ENCODE peak calls at places on chromosomes 11 and 22, in seven cellular contexts. One of them, this sample, is unnamed.

GRCh38 chr22:27801197-27801615 is 350 bp downstream of the MN1 start:
- DNase-seq in RWPE1: peak
- DNase-seq in GOT3: no peak
- DNase-seq in KBM-7: peak
- DNase-seq in neural crest cell: peak
- DNase-seq in heart right ventricle: peak
- DNase-seq in pons: no peak
- DNase-seq in this sample: peak

GRCh38 chr22:24424001-24424900 is 3.1 kb upstream of the ADORA2A start:
- DNase-seq in RWPE1: no peak
- DNase-seq in GOT3: no peak
- DNase-seq in KBM-7: no peak
- DNase-seq in neural crest cell: no peak
- DNase-seq in heart right ventricle: no peak
- DNase-seq in pons: no peak
- DNase-seq in this sample: peak

GRCh38 chr11:57300785-57301184 is 24.0 kb downstream of the TNKS1BP1 start:
- DNase-seq in RWPE1: no peak
- DNase-seq in GOT3: no peak
- DNase-seq in KBM-7: no peak
- DNase-seq in neural crest cell: no peak
- DNase-seq in heart right ventricle: no peak
- DNase-seq in pons: no peak
- DNase-seq in this sample: no peak

GRCh38 chr22:19631899-19632670 is 82.2 kb upstream of the SEPTIN5 start:
- DNase-seq in RWPE1: peak
- DNase-seq in GOT3: no peak
- DNase-seq in KBM-7: peak
- DNase-seq in neural crest cell: peak
- DNase-seq in heart right ventricle: no peak
- DNase-seq in pons: no peak
- DNase-seq in this sample: no peak

GRCh38 chr11:62169448-62169847 is 20.6 kb upstream of the SCGB1D1 start:
- DNase-seq in RWPE1: no peak
- DNase-seq in GOT3: no peak
- DNase-seq in KBM-7: no peak
- DNase-seq in neural crest cell: no peak
- DNase-seq in heart right ventricle: no peak
- DNase-seq in pons: no peak
- DNase-seq in this sample: no peak

GRCh38 chr11:32148824-32149223 is 58.0 kb downstream of the RCN1 start:
- DNase-seq in RWPE1: no peak
- DNase-seq in GOT3: no peak
- DNase-seq in KBM-7: no peak
- DNase-seq in neural crest cell: no peak
- DNase-seq in heart right ventricle: no peak
- DNase-seq in pons: no peak
- DNase-seq in this sample: no peak

GRCh38 chr11:3738241-3738640 is 59.1 kb downstream of the NUP98 start:
- DNase-seq in RWPE1: no peak
- DNase-seq in GOT3: no peak
- DNase-seq in KBM-7: no peak
- DNase-seq in neural crest cell: no peak
- DNase-seq in heart right ventricle: no peak
- DNase-seq in pons: no peak
- DNase-seq in this sample: no peak

GRCh38 chr11:118691926-118692830 is 12.7 kb upstream of the TREH start:
- DNase-seq in RWPE1: peak
- DNase-seq in GOT3: no peak
- DNase-seq in KBM-7: no peak
- DNase-seq in neural crest cell: no peak
- DNase-seq in heart right ventricle: no peak
- DNase-seq in pons: no peak
- DNase-seq in this sample: peak

GRCh38 chr11:114059984-114060401 is 482 bp downstream of the ZBTB16 start:
- DNase-seq in RWPE1: peak
- DNase-seq in GOT3: no peak
- DNase-seq in KBM-7: no peak
- DNase-seq in neural crest cell: no peak
- DNase-seq in heart right ventricle: peak
- DNase-seq in pons: no peak
- DNase-seq in this sample: no peak

GRCh38 chr11:61897387-61898246 is 6.3 kb upstream of the FADS3 start:
- DNase-seq in RWPE1: peak
- DNase-seq in GOT3: no peak
- DNase-seq in KBM-7: peak
- DNase-seq in neural crest cell: peak
- DNase-seq in heart right ventricle: peak
- DNase-seq in pons: peak
- DNase-seq in this sample: peak

GRCh38 chr22:19664951-19665783 is 49.1 kb upstream of the SEPTIN5 start:
- DNase-seq in RWPE1: no peak
- DNase-seq in GOT3: no peak
- DNase-seq in KBM-7: no peak
- DNase-seq in neural crest cell: no peak
- DNase-seq in heart right ventricle: no peak
- DNase-seq in pons: no peak
- DNase-seq in this sample: no peak

GRCh38 chr11:9530020-9530628 is 43.3 kb upstream of the WEE1 start:
- DNase-seq in RWPE1: no peak
- DNase-seq in GOT3: no peak
- DNase-seq in KBM-7: no peak
- DNase-seq in neural crest cell: no peak
- DNase-seq in heart right ventricle: no peak
- DNase-seq in pons: no peak
- DNase-seq in this sample: no peak

GRCh38 chr22:39147335-39148023 is 5.0 kb downstream of the CBX7 start:
- DNase-seq in RWPE1: no peak
- DNase-seq in GOT3: no peak
- DNase-seq in KBM-7: no peak
- DNase-seq in neural crest cell: no peak
- DNase-seq in heart right ventricle: no peak
- DNase-seq in pons: no peak
- DNase-seq in this sample: no peak

GRCh38 chr11:74134661-74135515 is 35.9 kb downstream of the C2CD3 start:
- DNase-seq in RWPE1: no peak
- DNase-seq in GOT3: no peak
- DNase-seq in KBM-7: no peak
- DNase-seq in neural crest cell: no peak
- DNase-seq in heart right ventricle: no peak
- DNase-seq in pons: no peak
- DNase-seq in this sample: no peak

GRCh38 chr22:50521710-50522109 is 3.7 kb downstream of the SCO2 start:
- DNase-seq in RWPE1: no peak
- DNase-seq in GOT3: no peak
- DNase-seq in KBM-7: no peak
- DNase-seq in neural crest cell: no peak
- DNase-seq in heart right ventricle: no peak
- DNase-seq in pons: no peak
- DNase-seq in this sample: no peak

GRCh38 chr22:17559188-17559587 is 4.1 kb upstream of the SLC25A18 start:
- DNase-seq in RWPE1: no peak
- DNase-seq in GOT3: no peak
- DNase-seq in KBM-7: no peak
- DNase-seq in neural crest cell: no peak
- DNase-seq in heart right ventricle: no peak
- DNase-seq in pons: no peak
- DNase-seq in this sample: no peak

GRCh38 chr22:49728566-49729271 is 99.0 kb downstream of the BRD1 start:
- DNase-seq in RWPE1: no peak
- DNase-seq in GOT3: no peak
- DNase-seq in KBM-7: no peak
- DNase-seq in neural crest cell: no peak
- DNase-seq in heart right ventricle: no peak
- DNase-seq in pons: no peak
- DNase-seq in this sample: no peak

GRCh38 chr11:123020968-123021367 is 39.3 kb upstream of the BSX start:
- DNase-seq in RWPE1: peak
- DNase-seq in GOT3: no peak
- DNase-seq in KBM-7: peak
- DNase-seq in neural crest cell: peak
- DNase-seq in heart right ventricle: no peak
- DNase-seq in pons: peak
- DNase-seq in this sample: peak

GRCh38 chr11:87256694-87257340 is 219.1 kb downstream of the TMEM135 start:
- DNase-seq in RWPE1: no peak
- DNase-seq in GOT3: no peak
- DNase-seq in KBM-7: no peak
- DNase-seq in neural crest cell: no peak
- DNase-seq in heart right ventricle: no peak
- DNase-seq in pons: no peak
- DNase-seq in this sample: no peak

GRCh38 chr11:117822031-117822521 is 2.5 kb downstream of the FXYD2 start:
- DNase-seq in RWPE1: no peak
- DNase-seq in GOT3: no peak
- DNase-seq in KBM-7: no peak
- DNase-seq in neural crest cell: peak
- DNase-seq in heart right ventricle: no peak
- DNase-seq in pons: no peak
- DNase-seq in this sample: peak

GRCh38 chr11:2156416-2157182 is 4.4 kb downstream of the INS start:
- DNase-seq in RWPE1: peak
- DNase-seq in GOT3: no peak
- DNase-seq in KBM-7: peak
- DNase-seq in neural crest cell: peak
- DNase-seq in heart right ventricle: peak
- DNase-seq in pons: peak
- DNase-seq in this sample: peak

GRCh38 chr22:46145361-46145851 is 4.9 kb upstream of the PPARA start:
- DNase-seq in RWPE1: no peak
- DNase-seq in GOT3: no peak
- DNase-seq in KBM-7: no peak
- DNase-seq in neural crest cell: no peak
- DNase-seq in heart right ventricle: no peak
- DNase-seq in pons: no peak
- DNase-seq in this sample: no peak

GRCh38 chr22:17838180-17838865 is 64.1 kb upstream of the BID start:
- DNase-seq in RWPE1: no peak
- DNase-seq in GOT3: no peak
- DNase-seq in KBM-7: no peak
- DNase-seq in neural crest cell: no peak
- DNase-seq in heart right ventricle: no peak
- DNase-seq in pons: no peak
- DNase-seq in this sample: no peak

GRCh38 chr11:64263021-64263946 is 12.0 kb downstream of the PLCB3 start:
- DNase-seq in RWPE1: no peak
- DNase-seq in GOT3: no peak
- DNase-seq in KBM-7: no peak
- DNase-seq in neural crest cell: no peak
- DNase-seq in heart right ventricle: no peak
- DNase-seq in pons: no peak
- DNase-seq in this sample: no peak

GRCh38 chr11:72932132-72932570 is 117.9 kb downstream of the ATG16L2 start:
- DNase-seq in RWPE1: no peak
- DNase-seq in GOT3: no peak
- DNase-seq in KBM-7: no peak
- DNase-seq in neural crest cell: no peak
- DNase-seq in heart right ventricle: no peak
- DNase-seq in pons: no peak
- DNase-seq in this sample: no peak

GRCh38 chr11:29318134-29318845 is 698.5 kb downstream of the KCNA4 start:
- DNase-seq in RWPE1: no peak
- DNase-seq in GOT3: no peak
- DNase-seq in KBM-7: no peak
- DNase-seq in neural crest cell: no peak
- DNase-seq in heart right ventricle: no peak
- DNase-seq in pons: no peak
- DNase-seq in this sample: no peak

GRCh38 chr11:82225930-82226329 is 507.7 kb downstream of the FAM181B start:
- DNase-seq in RWPE1: no peak
- DNase-seq in GOT3: no peak
- DNase-seq in KBM-7: no peak
- DNase-seq in neural crest cell: no peak
- DNase-seq in heart right ventricle: no peak
- DNase-seq in pons: no peak
- DNase-seq in this sample: no peak

GRCh38 chr11:126434950-126435335 is 79.5 kb downstream of the ST3GAL4 start:
- DNase-seq in RWPE1: no peak
- DNase-seq in GOT3: no peak
- DNase-seq in KBM-7: no peak
- DNase-seq in neural crest cell: no peak
- DNase-seq in heart right ventricle: no peak
- DNase-seq in pons: no peak
- DNase-seq in this sample: no peak

GRCh38 chr11:14894657-14895598 is 2.9 kb upstream of the CYP2R1 start:
- DNase-seq in RWPE1: no peak
- DNase-seq in GOT3: no peak
- DNase-seq in KBM-7: peak
- DNase-seq in neural crest cell: no peak
- DNase-seq in heart right ventricle: no peak
- DNase-seq in pons: peak
- DNase-seq in this sample: no peak

GRCh38 chr11:130829801-130830562 is 86.3 kb downstream of the SNX19 start:
- DNase-seq in RWPE1: no peak
- DNase-seq in GOT3: no peak
- DNase-seq in KBM-7: no peak
- DNase-seq in neural crest cell: no peak
- DNase-seq in heart right ventricle: peak
- DNase-seq in pons: peak
- DNase-seq in this sample: no peak

GRCh38 chr11:62431171-62431895 is 12.5 kb downstream of the SCGB1A1 start:
- DNase-seq in RWPE1: no peak
- DNase-seq in GOT3: no peak
- DNase-seq in KBM-7: no peak
- DNase-seq in neural crest cell: no peak
- DNase-seq in heart right ventricle: no peak
- DNase-seq in pons: no peak
- DNase-seq in this sample: no peak

GRCh38 chr11:14858404-14858803 is 33.6 kb downstream of the CYP2R1 start:
- DNase-seq in RWPE1: no peak
- DNase-seq in GOT3: no peak
- DNase-seq in KBM-7: no peak
- DNase-seq in neural crest cell: no peak
- DNase-seq in heart right ventricle: no peak
- DNase-seq in pons: no peak
- DNase-seq in this sample: no peak

GRCh38 chr11:71212871-71213559 is 39.4 kb downstream of the SHANK2 start:
- DNase-seq in RWPE1: no peak
- DNase-seq in GOT3: no peak
- DNase-seq in KBM-7: no peak
- DNase-seq in neural crest cell: no peak
- DNase-seq in heart right ventricle: no peak
- DNase-seq in pons: no peak
- DNase-seq in this sample: no peak

GRCh38 chr11:114262681-114263509 is 33.3 kb upstream of the NNMT start:
- DNase-seq in RWPE1: peak
- DNase-seq in GOT3: no peak
- DNase-seq in KBM-7: peak
- DNase-seq in neural crest cell: peak
- DNase-seq in heart right ventricle: peak
- DNase-seq in pons: peak
- DNase-seq in this sample: no peak

GRCh38 chr11:68974421-68975194 is 6.2 kb downstream of the MRGPRD start:
- DNase-seq in RWPE1: peak
- DNase-seq in GOT3: no peak
- DNase-seq in KBM-7: no peak
- DNase-seq in neural crest cell: no peak
- DNase-seq in heart right ventricle: no peak
- DNase-seq in pons: no peak
- DNase-seq in this sample: no peak